ENCODE peak calls at places on chromosomes 16 and 17, in eight cellular contexts. One of them, this sample, is unnamed.

GRCh38 chr17:33050611-33051140 is 59.0 kb downstream of the SPACA3 start:
- DNase-seq in activated naive CD4-positive, alpha-beta T cell treated with anti-CD3 and anti-CD28 coated beads, Interleukin-2, amount 10 ng/mL, durations not matched to agents 7 days and 5 days: no peak
- DNase-seq in heart right ventricle: no peak
- DNase-seq in T-helper 2 cell: no peak
- DNase-seq in fibroblast of lung: no peak
- DNase-seq in lung: no peak
- DNase-seq in kidney tubule cell: no peak
- DNase-seq in naive thymus-derived CD8-positive, alpha-beta T cell: no peak
- DNase-seq in this sample: no peak

GRCh38 chr17:43211480-43212402 is at the start of gene TMEM106A:
- DNase-seq in T-helper 2 cell: peak
- DNase-seq in naive thymus-derived CD8-positive, alpha-beta T cell: peak
- DNase-seq in kidney tubule cell: peak
- DNase-seq in lung: peak
- DNase-seq in heart right ventricle: peak
- DNase-seq in fibroblast of lung: peak
- DNase-seq in activated naive CD4-positive, alpha-beta T cell treated with anti-CD3 and anti-CD28 coated beads, Interleukin-2, amount 10 ng/mL, durations not matched to agents 7 days and 5 days: peak
- DNase-seq in this sample: peak

GRCh38 chr17:41973457-41973856 is 6.9 kb downstream of the CNP start:
- DNase-seq in naive thymus-derived CD8-positive, alpha-beta T cell: no peak
- DNase-seq in T-helper 2 cell: no peak
- DNase-seq in fibroblast of lung: no peak
- DNase-seq in lung: no peak
- DNase-seq in heart right ventricle: no peak
- DNase-seq in kidney tubule cell: no peak
- DNase-seq in activated naive CD4-positive, alpha-beta T cell treated with anti-CD3 and anti-CD28 coated beads, Interleukin-2, amount 10 ng/mL, durations not matched to agents 7 days and 5 days: no peak
- DNase-seq in this sample: no peak

GRCh38 chr16:80570106-80570478 is 29.3 kb downstream of the DYNLRB2 start:
- DNase-seq in naive thymus-derived CD8-positive, alpha-beta T cell: no peak
- DNase-seq in activated naive CD4-positive, alpha-beta T cell treated with anti-CD3 and anti-CD28 coated beads, Interleukin-2, amount 10 ng/mL, durations not matched to agents 7 days and 5 days: no peak
- DNase-seq in lung: no peak
- DNase-seq in T-helper 2 cell: peak
- DNase-seq in fibroblast of lung: peak
- DNase-seq in kidney tubule cell: no peak
- DNase-seq in heart right ventricle: no peak
- DNase-seq in this sample: peak

GRCh38 chr17:36485805-36486203 is 677 bp upstream of the ZNHIT3 start:
- DNase-seq in T-helper 2 cell: no peak
- DNase-seq in fibroblast of lung: no peak
- DNase-seq in lung: no peak
- DNase-seq in heart right ventricle: no peak
- DNase-seq in kidney tubule cell: no peak
- DNase-seq in naive thymus-derived CD8-positive, alpha-beta T cell: no peak
- DNase-seq in activated naive CD4-positive, alpha-beta T cell treated with anti-CD3 and anti-CD28 coated beads, Interleukin-2, amount 10 ng/mL, durations not matched to agents 7 days and 5 days: no peak
- DNase-seq in this sample: no peak

GRCh38 chr17:12631076-12631475 is 34.6 kb upstream of the MYOCD start:
- DNase-seq in activated naive CD4-positive, alpha-beta T cell treated with anti-CD3 and anti-CD28 coated beads, Interleukin-2, amount 10 ng/mL, durations not matched to agents 7 days and 5 days: no peak
- DNase-seq in lung: no peak
- DNase-seq in naive thymus-derived CD8-positive, alpha-beta T cell: no peak
- DNase-seq in kidney tubule cell: no peak
- DNase-seq in T-helper 2 cell: no peak
- DNase-seq in fibroblast of lung: no peak
- DNase-seq in heart right ventricle: peak
- DNase-seq in this sample: no peak

GRCh38 chr16:16019488-16019887 is 70.1 kb downstream of the ABCC1 start:
- DNase-seq in T-helper 2 cell: no peak
- DNase-seq in lung: no peak
- DNase-seq in heart right ventricle: no peak
- DNase-seq in naive thymus-derived CD8-positive, alpha-beta T cell: no peak
- DNase-seq in activated naive CD4-positive, alpha-beta T cell treated with anti-CD3 and anti-CD28 coated beads, Interleukin-2, amount 10 ng/mL, durations not matched to agents 7 days and 5 days: no peak
- DNase-seq in kidney tubule cell: peak
- DNase-seq in fibroblast of lung: peak
- DNase-seq in this sample: peak

GRCh38 chr16:85080923-85081498 is 31.3 kb downstream of the CIBAR2 start:
- DNase-seq in activated naive CD4-positive, alpha-beta T cell treated with anti-CD3 and anti-CD28 coated beads, Interleukin-2, amount 10 ng/mL, durations not matched to agents 7 days and 5 days: no peak
- DNase-seq in naive thymus-derived CD8-positive, alpha-beta T cell: no peak
- DNase-seq in fibroblast of lung: no peak
- DNase-seq in kidney tubule cell: no peak
- DNase-seq in heart right ventricle: no peak
- DNase-seq in lung: no peak
- DNase-seq in T-helper 2 cell: no peak
- DNase-seq in this sample: no peak

GRCh38 chr17:13128676-13129075 is 110.8 kb upstream of the ELAC2 start:
- DNase-seq in lung: no peak
- DNase-seq in fibroblast of lung: no peak
- DNase-seq in heart right ventricle: no peak
- DNase-seq in kidney tubule cell: no peak
- DNase-seq in activated naive CD4-positive, alpha-beta T cell treated with anti-CD3 and anti-CD28 coated beads, Interleukin-2, amount 10 ng/mL, durations not matched to agents 7 days and 5 days: no peak
- DNase-seq in naive thymus-derived CD8-positive, alpha-beta T cell: no peak
- DNase-seq in T-helper 2 cell: no peak
- DNase-seq in this sample: no peak

GRCh38 chr16:46746821-46747776 is 1.0 kb downstream of the MYLK3 start:
- DNase-seq in T-helper 2 cell: no peak
- DNase-seq in naive thymus-derived CD8-positive, alpha-beta T cell: no peak
- DNase-seq in kidney tubule cell: no peak
- DNase-seq in heart right ventricle: peak
- DNase-seq in fibroblast of lung: no peak
- DNase-seq in lung: no peak
- DNase-seq in activated naive CD4-positive, alpha-beta T cell treated with anti-CD3 and anti-CD28 coated beads, Interleukin-2, amount 10 ng/mL, durations not matched to agents 7 days and 5 days: no peak
- DNase-seq in this sample: peak

GRCh38 chr16:10961231-10961630 is 16.9 kb downstream of the CLEC16A start:
- DNase-seq in kidney tubule cell: peak
- DNase-seq in heart right ventricle: no peak
- DNase-seq in T-helper 2 cell: peak
- DNase-seq in naive thymus-derived CD8-positive, alpha-beta T cell: no peak
- DNase-seq in activated naive CD4-positive, alpha-beta T cell treated with anti-CD3 and anti-CD28 coated beads, Interleukin-2, amount 10 ng/mL, durations not matched to agents 7 days and 5 days: no peak
- DNase-seq in lung: no peak
- DNase-seq in fibroblast of lung: peak
- DNase-seq in this sample: peak

GRCh38 chr16:22151599-22151998 is 10.7 kb upstream of the SDR42E2 start:
- DNase-seq in lung: no peak
- DNase-seq in heart right ventricle: no peak
- DNase-seq in fibroblast of lung: no peak
- DNase-seq in activated naive CD4-positive, alpha-beta T cell treated with anti-CD3 and anti-CD28 coated beads, Interleukin-2, amount 10 ng/mL, durations not matched to agents 7 days and 5 days: no peak
- DNase-seq in T-helper 2 cell: no peak
- DNase-seq in naive thymus-derived CD8-positive, alpha-beta T cell: no peak
- DNase-seq in kidney tubule cell: no peak
- DNase-seq in this sample: no peak

GRCh38 chr16:56938664-56939513 is 6.9 kb downstream of the HERPUD1 start:
- DNase-seq in activated naive CD4-positive, alpha-beta T cell treated with anti-CD3 and anti-CD28 coated beads, Interleukin-2, amount 10 ng/mL, durations not matched to agents 7 days and 5 days: peak
- DNase-seq in fibroblast of lung: no peak
- DNase-seq in naive thymus-derived CD8-positive, alpha-beta T cell: peak
- DNase-seq in heart right ventricle: no peak
- DNase-seq in T-helper 2 cell: peak
- DNase-seq in kidney tubule cell: no peak
- DNase-seq in lung: no peak
- DNase-seq in this sample: no peak

GRCh38 chr17:45146616-45147101 is 1.6 kb upstream of the HEXIM1 start:
- DNase-seq in lung: peak
- DNase-seq in fibroblast of lung: peak
- DNase-seq in kidney tubule cell: peak
- DNase-seq in T-helper 2 cell: peak
- DNase-seq in activated naive CD4-positive, alpha-beta T cell treated with anti-CD3 and anti-CD28 coated beads, Interleukin-2, amount 10 ng/mL, durations not matched to agents 7 days and 5 days: no peak
- DNase-seq in naive thymus-derived CD8-positive, alpha-beta T cell: no peak
- DNase-seq in heart right ventricle: no peak
- DNase-seq in this sample: no peak

GRCh38 chr17:40910441-40910841 is 25.4 kb upstream of the KRT20 start:
- DNase-seq in activated naive CD4-positive, alpha-beta T cell treated with anti-CD3 and anti-CD28 coated beads, Interleukin-2, amount 10 ng/mL, durations not matched to agents 7 days and 5 days: no peak
- DNase-seq in fibroblast of lung: peak
- DNase-seq in naive thymus-derived CD8-positive, alpha-beta T cell: no peak
- DNase-seq in heart right ventricle: no peak
- DNase-seq in T-helper 2 cell: no peak
- DNase-seq in lung: no peak
- DNase-seq in kidney tubule cell: no peak
- DNase-seq in this sample: no peak

GRCh38 chr17:44086364-44087311 is 16.1 kb downstream of the G6PC3 start:
- DNase-seq in T-helper 2 cell: peak
- DNase-seq in activated naive CD4-positive, alpha-beta T cell treated with anti-CD3 and anti-CD28 coated beads, Interleukin-2, amount 10 ng/mL, durations not matched to agents 7 days and 5 days: peak
- DNase-seq in heart right ventricle: no peak
- DNase-seq in fibroblast of lung: peak
- DNase-seq in kidney tubule cell: peak
- DNase-seq in lung: no peak
- DNase-seq in naive thymus-derived CD8-positive, alpha-beta T cell: no peak
- DNase-seq in this sample: peak

This sample was measured in AG08396.